ENCODE peak calls at places on chromosomes 6 and 20, in four cellular contexts. F is substantia nigra; Y is activated T-helper 9 cell treated with anti-CD3 and anti-CD28 coated beads, Interleukin-2, amount 50 U/mL, for 16 hours; O is T1000. S is an unnamed sample.

GRCh38 chr20:59207742-59208357 is 44.2 kb downstream of the ZNF831 start:
- DNase-seq in Y (peak), F (no peak), O (no peak), S (no peak)

GRCh38 chr20:51424270-51425041 is 118.1 kb downstream of the NFATC2 start:
- DNase-seq in F (no peak), O (no peak), Y (peak), S (no peak)

GRCh38 chr6:45590751-45591184 is 213.0 kb upstream of the SUPT3H start:
- DNase-seq in Y (no peak), F (no peak), O (no peak), S (no peak)

GRCh38 chr6:164322533-164322932 is 908.0 kb downstream of the QKI start:
- DNase-seq in O (no peak), Y (no peak), F (no peak), S (no peak)

GRCh38 chr6:47587503-47587902 is 109.9 kb downstream of the CD2AP start:
- DNase-seq in Y (no peak), F (no peak), O (no peak), S (no peak)

GRCh38 chr6:106128981-106129761 is 43.0 kb downstream of the PRDM1 start:
- DNase-seq in F (no peak), Y (no peak), O (peak), S (no peak)

GRCh38 chr6:96301023-96301422 is 220.6 kb upstream of the UFL1 start:
- DNase-seq in Y (no peak), F (no peak), O (no peak), S (no peak)

GRCh38 chr6:105484238-105485161 is 81.6 kb upstream of the PREP start:
- DNase-seq in O (no peak), F (no peak), Y (no peak), S (peak)

GRCh38 chr20:12566596-12566995 is 442.2 kb upstream of the SPTLC3 start:
- DNase-seq in O (no peak), F (no peak), Y (no peak), S (no peak)

GRCh38 chr6:158040804-158041347 is 59.2 kb downstream of the SYNJ2 start:
- DNase-seq in O (no peak), Y (no peak), F (no peak), S (no peak)

GRCh38 chr6:6659600-6660327 is 71.2 kb downstream of the LY86 start:
- DNase-seq in O (no peak), Y (no peak), F (no peak), S (no peak)

GRCh38 chr20:11891081-11891826 is 26.4 kb upstream of the BTBD3 start:
- DNase-seq in O (no peak), Y (no peak), F (no peak), S (peak)

GRCh38 chr6:113306552-113307145 is 550.5 kb upstream of the MARCKS start:
- DNase-seq in F (no peak), Y (no peak), O (no peak), S (no peak)

GRCh38 chr6:30841644-30842504 is 42.4 kb upstream of the DDR1 start:
- DNase-seq in Y (no peak), O (no peak), F (no peak), S (no peak)

GRCh38 chr6:141483561-141484061 is 649.1 kb upstream of the GJE1 start:
- DNase-seq in O (no peak), Y (peak), F (no peak), S (peak)

GRCh38 chr6:121639041-121639440 is 203.6 kb downstream of the GJA1 start:
- DNase-seq in F (no peak), O (no peak), Y (no peak), S (no peak)

GRCh38 chr6:35425284-35425683 is 26.9 kb upstream of the FANCE start:
- DNase-seq in F (no peak), Y (no peak), O (peak), S (peak)

GRCh38 chr6:98832282-98833100 is 1.9 kb upstream of the POU3F2 start:
- DNase-seq in O (peak), Y (no peak), F (peak), S (no peak)

GRCh38 chr6:169968541-169969270 is 217.3 kb downstream of the ERMARD start:
- DNase-seq in Y (no peak), O (no peak), F (no peak), S (no peak)

GRCh38 chr6:150004101-150004782 is 21.1 kb downstream of the RAET1L start:
- DNase-seq in O (no peak), F (no peak), Y (peak), S (no peak)

GRCh38 chr6:93278241-93278640 is 141.1 kb downstream of the EPHA7 start:
- DNase-seq in O (no peak), F (no peak), Y (no peak), S (no peak)

GRCh38 chr20:51014797-51015722 is 7.8 kb downstream of the KCNG1 start:
- DNase-seq in F (no peak), O (no peak), Y (no peak), S (no peak)

GRCh38 chr20:9015984-9016324 is 52.9 kb upstream of the PLCB4 start:
- DNase-seq in F (no peak), Y (no peak), O (no peak), S (no peak)

S was measured in SW 1271.